ENCODE peak calls at places on chromosomes 6 and 20, in four cellular contexts. One of them, this sample, is unnamed. For H3K27me3, the result is how much of the 10 kb centered on the place peaks cover.

GRCh38 chr6:17038316-17038715 is 63.5 kb upstream of the STMND1 start:
- DNase-seq in psoas muscle: no peak
- DNase-seq in stomach: no peak
- DNase-seq in heart left ventricle: no peak
- DNase-seq in this sample: no peak

GRCh38 chr20:53276143-53276542 is 304.0 kb downstream of the TSHZ2 start:
- DNase-seq in psoas muscle: peak
- DNase-seq in heart left ventricle: no peak
- DNase-seq in stomach: no peak
- DNase-seq in this sample: no peak

GRCh38 chr6:161439093-161439492 is 165.2 kb upstream of the AGPAT4 start:
- DNase-seq in psoas muscle: peak
- DNase-seq in heart left ventricle: peak
- DNase-seq in stomach: no peak
- DNase-seq in this sample: peak

GRCh38 chr6:105691064-105691463 is 288.2 kb upstream of the PREP start:
- DNase-seq in psoas muscle: no peak
- DNase-seq in heart left ventricle: no peak
- DNase-seq in stomach: no peak
- DNase-seq in this sample: no peak

GRCh38 chr6:157602521-157603288 is 220.3 kb upstream of the SNX9 start:
- DNase-seq in heart left ventricle: no peak
- DNase-seq in psoas muscle: no peak
- DNase-seq in stomach: no peak
- DNase-seq in this sample: no peak

GRCh38 chr6:12608016-12608860 is 108.3 kb upstream of the PHACTR1 start:
- DNase-seq in psoas muscle: no peak
- DNase-seq in heart left ventricle: no peak
- DNase-seq in stomach: no peak
- DNase-seq in this sample: no peak

GRCh38 chr6:104639671-104640070 is 220.0 kb downstream of the HACE1 start:
- DNase-seq in stomach: no peak
- DNase-seq in psoas muscle: no peak
- DNase-seq in heart left ventricle: no peak
- DNase-seq in this sample: no peak

GRCh38 chr6:170095273-170095976 is 195.5 kb downstream of the DLL1 start:
- DNase-seq in stomach: peak
- DNase-seq in psoas muscle: no peak
- DNase-seq in heart left ventricle: peak
- DNase-seq in this sample: peak

GRCh38 chr20:6053064-6053775 is 640 bp downstream of the LRRN4 start:
- DNase-seq in stomach: no peak
- DNase-seq in heart left ventricle: no peak
- DNase-seq in psoas muscle: no peak
- DNase-seq in this sample: no peak

GRCh38 chr20:8602389-8603116 is 466.3 kb upstream of the PLCB4 start:
- DNase-seq in heart left ventricle: no peak
- DNase-seq in psoas muscle: no peak
- DNase-seq in stomach: no peak
- DNase-seq in this sample: no peak

GRCh38 chr6:26555505-26556262 is 17.5 kb downstream of the HMGN4 start:
- DNase-seq in heart left ventricle: no peak
- DNase-seq in stomach: no peak
- DNase-seq in psoas muscle: no peak
- DNase-seq in this sample: no peak

GRCh38 chr6:149129401-149130077 is 188.0 kb upstream of the TAB2 start:
- DNase-seq in heart left ventricle: no peak
- DNase-seq in stomach: no peak
- DNase-seq in psoas muscle: peak
- DNase-seq in this sample: no peak

GRCh38 chr6:160420969-160421556 is 72.9 kb downstream of the SLC22A3 start:
- DNase-seq in heart left ventricle: no peak
- DNase-seq in psoas muscle: peak
- DNase-seq in stomach: no peak
- DNase-seq in this sample: no peak

GRCh38 chr20:40949346-40949745 is 79.3 kb upstream of the TOP1 start:
- DNase-seq in psoas muscle: no peak
- DNase-seq in stomach: no peak
- DNase-seq in heart left ventricle: no peak
- DNase-seq in this sample: no peak

GRCh38 chr6:148383658-148384417 is 41.2 kb downstream of the SASH1 start:
- DNase-seq in stomach: no peak
- DNase-seq in psoas muscle: no peak
- DNase-seq in heart left ventricle: no peak
- DNase-seq in this sample: no peak

GRCh38 chr20:13260620-13261279 is 39.7 kb downstream of the ISM1 start:
- DNase-seq in heart left ventricle: no peak
- DNase-seq in stomach: no peak
- DNase-seq in psoas muscle: no peak
- DNase-seq in this sample: no peak

DNA sequence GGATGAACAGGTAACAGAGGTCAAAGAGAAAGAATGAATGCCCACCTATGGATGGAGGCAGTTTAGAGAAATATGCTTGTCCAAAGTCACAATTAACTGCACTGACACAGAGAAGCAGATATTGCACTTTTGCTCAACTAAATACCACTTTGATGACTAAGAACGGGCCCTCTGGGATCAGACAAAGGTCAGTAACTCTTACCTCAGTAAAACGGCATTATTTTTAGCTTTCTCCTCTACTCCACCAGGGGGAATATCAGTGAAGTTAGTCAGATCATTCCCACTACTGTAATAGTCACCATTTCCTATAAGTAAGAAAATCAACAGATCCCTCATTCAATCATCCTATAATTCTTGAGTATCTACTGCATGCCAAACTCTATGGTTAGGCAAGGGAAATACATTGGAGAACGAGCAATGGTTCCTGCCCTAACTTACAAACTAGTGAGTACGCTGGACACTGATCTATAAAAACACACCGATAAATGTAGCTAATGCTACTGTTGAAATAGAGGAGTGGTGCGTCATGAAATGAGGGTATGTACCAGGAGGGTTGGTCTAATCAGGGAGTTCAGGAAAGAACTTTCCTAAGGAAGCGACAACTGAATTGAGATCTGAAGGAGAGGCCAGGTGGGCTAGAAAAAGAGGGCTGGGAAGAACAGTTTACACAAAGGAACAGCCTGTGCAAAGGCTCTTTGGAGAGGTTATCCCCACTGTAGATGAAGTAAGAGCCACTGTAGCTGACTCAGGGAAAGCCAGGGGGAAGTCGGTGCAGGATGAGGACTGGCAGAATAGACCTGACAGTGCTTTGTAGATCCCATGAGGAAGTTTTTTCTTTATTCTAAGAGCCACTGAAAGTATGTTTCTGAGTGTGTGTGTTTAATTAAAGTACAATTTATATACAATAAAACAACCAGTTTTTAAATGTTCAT is 9.2 kb downstream of the ECI2 start:
- DNase-seq in heart left ventricle: no peak
- DNase-seq in stomach: no peak
- DNase-seq in psoas muscle: no peak
- DNase-seq in this sample: no peak
- TF ChIP-seq CTCF in heart left ventricle: no peak
- TF ChIP-seq CTCF in stomach: no peak
- TF ChIP-seq CTCF in psoas muscle: peak
- TF ChIP-seq CTCF in this sample: no peak

GRCh38 chr6:143449082-143449481 is 1.4 kb downstream of the ADAT2 start:
- DNase-seq in heart left ventricle: no peak
- DNase-seq in stomach: no peak
- DNase-seq in psoas muscle: no peak
- DNase-seq in this sample: no peak
- H3K27ac ChIP-seq in heart left ventricle: no peak
- H3K27ac ChIP-seq in stomach: no peak
- H3K27ac ChIP-seq in psoas muscle: no peak
- H3K27ac ChIP-seq in this sample: no peak

DNA sequence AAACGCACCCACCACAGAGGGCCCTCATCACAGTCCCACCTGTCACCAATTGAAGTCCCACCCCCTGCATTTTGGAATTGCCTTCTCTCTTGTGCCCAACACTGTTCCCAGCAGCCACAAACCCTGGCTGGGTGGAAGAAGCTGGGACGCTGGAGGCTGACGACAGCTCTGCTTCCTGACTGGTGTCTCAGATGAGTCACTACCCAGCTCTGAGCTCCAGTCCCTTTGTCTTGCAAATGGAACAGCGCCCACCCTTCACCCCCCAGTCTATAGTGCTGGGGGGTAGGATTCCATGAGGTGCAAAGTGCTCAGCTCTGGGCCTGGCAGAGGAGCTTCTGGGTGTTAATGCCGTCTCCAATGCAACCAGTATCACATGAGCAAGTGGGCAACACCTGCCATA is 85.3 kb downstream of the DLGAP4 start:
- DNase-seq in heart left ventricle: no peak
- DNase-seq in psoas muscle: no peak
- DNase-seq in stomach: no peak
- DNase-seq in this sample: peak
- H3K27me3 ChIP-seq in heart left ventricle: under half
- H3K27me3 ChIP-seq in psoas muscle: under half
- H3K27me3 ChIP-seq in stomach: under half
- H3K27me3 ChIP-seq in this sample: under half

DNA sequence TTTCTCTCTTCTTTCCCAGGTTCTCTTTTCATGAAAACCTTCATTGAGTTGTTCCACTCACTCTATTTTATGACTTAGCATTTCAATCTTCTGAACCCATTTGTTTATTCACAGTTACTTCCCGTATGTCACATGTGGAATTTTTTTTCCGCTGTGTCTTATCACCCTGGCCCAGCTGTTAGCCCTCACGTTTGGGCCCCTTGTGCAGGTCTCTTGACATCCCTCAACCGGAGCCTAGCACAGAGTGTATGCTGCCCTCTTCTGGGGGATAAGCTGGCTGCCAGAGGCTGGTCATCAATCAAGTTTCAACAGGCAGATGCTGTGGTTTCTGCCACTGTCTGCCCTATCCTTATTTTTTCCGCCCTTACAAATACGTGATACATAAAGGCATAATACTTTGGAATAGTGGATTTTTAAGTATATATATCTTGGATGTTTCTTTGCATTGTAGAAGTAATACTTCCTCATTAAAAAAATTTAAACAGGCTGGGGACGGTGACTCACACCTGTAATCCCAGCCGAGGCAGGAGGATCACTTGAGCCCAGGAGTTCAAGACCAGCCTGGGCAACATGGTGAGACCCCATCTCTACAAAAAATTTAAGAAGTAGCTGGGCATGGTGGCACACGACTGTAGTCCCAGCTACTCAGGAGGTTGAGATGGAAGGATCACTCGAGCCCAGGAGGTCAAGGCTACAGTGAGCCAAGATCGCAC is 38.8 kb upstream of the RNF8 start:
- DNase-seq in heart left ventricle: no peak
- DNase-seq in psoas muscle: peak
- DNase-seq in stomach: peak
- DNase-seq in this sample: no peak
- TF ChIP-seq CTCF in heart left ventricle: peak
- TF ChIP-seq CTCF in psoas muscle: peak
- TF ChIP-seq CTCF in stomach: peak
- TF ChIP-seq CTCF in this sample: peak

GRCh38 chr20:49701916-49702315 is 11.8 kb downstream of the B4GALT5 start:
- DNase-seq in heart left ventricle: no peak
- DNase-seq in stomach: no peak
- DNase-seq in psoas muscle: no peak
- DNase-seq in this sample: no peak

GRCh38 chr20:49698477-49698876 is 15.2 kb downstream of the B4GALT5 start:
- DNase-seq in stomach: no peak
- DNase-seq in psoas muscle: no peak
- DNase-seq in heart left ventricle: no peak
- DNase-seq in this sample: no peak

GRCh38 chr20:49700411-49701185 is 13.1 kb downstream of the B4GALT5 start:
- DNase-seq in stomach: no peak
- DNase-seq in heart left ventricle: no peak
- DNase-seq in psoas muscle: no peak
- DNase-seq in this sample: no peak

GRCh38 chr20:49699200-49699992 is 14.3 kb downstream of the B4GALT5 start:
- DNase-seq in heart left ventricle: no peak
- DNase-seq in psoas muscle: no peak
- DNase-seq in stomach: no peak
- DNase-seq in this sample: no peak

GRCh38 chr20:49701313-49701731 is 12.4 kb downstream of the B4GALT5 start:
- DNase-seq in stomach: no peak
- DNase-seq in psoas muscle: no peak
- DNase-seq in heart left ventricle: no peak
- DNase-seq in this sample: no peak
- H3K27ac ChIP-seq in stomach: no peak
- H3K27ac ChIP-seq in psoas muscle: peak
- H3K27ac ChIP-seq in heart left ventricle: peak
- H3K27ac ChIP-seq in this sample: no peak

GRCh38 chr20:19212524-19213502 is at the start of gene SLC24A3:
- DNase-seq in psoas muscle: peak
- DNase-seq in stomach: peak
- DNase-seq in heart left ventricle: peak
- DNase-seq in this sample: peak

GRCh38 chr20:19211661-19212523 is 550 bp upstream of the SLC24A3 start:
- DNase-seq in heart left ventricle: peak
- DNase-seq in psoas muscle: peak
- DNase-seq in stomach: peak
- DNase-seq in this sample: no peak

GRCh38 chr20:19210426-19211155 is 1.9 kb upstream of the SLC24A3 start:
- DNase-seq in stomach: no peak
- DNase-seq in psoas muscle: no peak
- DNase-seq in heart left ventricle: no peak
- DNase-seq in this sample: no peak

GRCh38 chr20:19211252-19211651 is 1.2 kb upstream of the SLC24A3 start:
- DNase-seq in stomach: no peak
- DNase-seq in psoas muscle: no peak
- DNase-seq in heart left ventricle: no peak
- DNase-seq in this sample: no peak

GRCh38 chr20:19213946-19214490 is 1.6 kb downstream of the SLC24A3 start:
- DNase-seq in psoas muscle: no peak
- DNase-seq in heart left ventricle: no peak
- DNase-seq in stomach: no peak
- DNase-seq in this sample: no peak
- H3K27me3 ChIP-seq in psoas muscle: under half
- H3K27me3 ChIP-seq in heart left ventricle: under half
- H3K27me3 ChIP-seq in stomach: under half
- H3K27me3 ChIP-seq in this sample: under half

DNA sequence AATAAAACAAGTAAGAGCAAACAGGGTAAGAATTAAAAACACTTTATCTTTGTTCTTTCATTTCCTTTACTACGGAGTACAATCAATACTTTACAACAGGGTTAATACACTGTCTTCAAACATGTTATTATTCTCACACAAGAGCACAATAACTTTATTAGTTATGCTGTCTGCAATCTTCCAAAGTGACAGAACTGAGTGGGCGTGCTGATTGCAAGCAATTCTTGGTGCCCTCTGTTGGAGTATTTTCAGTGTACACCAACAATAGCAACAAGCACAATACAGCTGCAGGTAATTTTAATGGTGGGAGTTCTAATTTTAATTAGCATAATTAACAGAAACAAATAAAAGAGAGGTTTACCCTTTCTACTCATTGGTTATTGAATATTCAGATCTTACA is 33.9 kb upstream of the PTPRK start:
- DNase-seq in psoas muscle: no peak
- DNase-seq in heart left ventricle: no peak
- DNase-seq in stomach: no peak
- DNase-seq in this sample: no peak
- TF ChIP-seq CTCF in psoas muscle: peak
- TF ChIP-seq CTCF in heart left ventricle: no peak
- TF ChIP-seq CTCF in stomach: no peak
- TF ChIP-seq CTCF in this sample: peak

This sample was measured in dorsolateral prefrontal cortex.